ENCODE peak calls at places on chromosome X, in six cellular contexts. R is DMS53; O is GM04504; T is sigmoid colon; F is GM12892; W is stimulated activated CD4-positive, alpha-beta T cell treated with anti-CD3 and anti-CD28 coated beads, Interleukin-15, amount 100 ng/mL, for 24 hours. H is an unnamed sample.

GRCh38 chrX:23616361-23616760 is 50.9 kb upstream of the PRDX4 start:
- DNase-seq in F (no peak), W (no peak), T (no peak), O (peak), R (peak), H (peak)

GRCh38 chrX:150051096-150051495 is 112.8 kb upstream of the EOLA2 start:
- DNase-seq in F (no peak), W (no peak), T (no peak), R (peak), O (no peak), H (no peak)

GRCh38 chrX:18639280-18639679 is 32.6 kb downstream of the RS1 start:
- DNase-seq in O (no peak), T (no peak), F (no peak), W (no peak), R (no peak), H (peak)

GRCh38 chrX:4091046-4091760 is 377.8 kb upstream of the PRKX start:
- DNase-seq in O (no peak), R (no peak), F (no peak), T (no peak), W (no peak), H (no peak)

GRCh38 chrX:384861-385260 is 1.8 kb downstream of the PPP2R3B start:
- DNase-seq in F (no peak), W (no peak), R (no peak), T (no peak), O (no peak), H (no peak)

GRCh38 chrX:126164689-126165400 is 1.2 kb downstream of the DCAF12L2 start:
- DNase-seq in T (no peak), R (peak), F (no peak), W (no peak), O (no peak), H (no peak)

GRCh38 chrX:101160001-101160400 is 59.6 kb upstream of the DRP2 start:
- DNase-seq in R (no peak), F (no peak), T (no peak), O (peak), W (no peak), H (no peak)

GRCh38 chrX:906586-906985 is 276.0 kb downstream of the SHOX start:
- DNase-seq in O (peak), W (no peak), F (no peak), R (no peak), T (no peak), H (no peak)

GRCh38 chrX:142054094-142054493 is 150.4 kb downstream of the MAGEC1 start:
- DNase-seq in R (no peak), O (no peak), F (no peak), T (no peak), W (no peak), H (peak)

GRCh38 chrX:15815779-15816452 is 25.6 kb downstream of the ZRSR2 start:
- DNase-seq in O (no peak), W (peak), T (no peak), R (peak), F (no peak), H (no peak)

GRCh38 chrX:37961118-37961517 is 45.2 kb upstream of the SYTL5 start:
- DNase-seq in W (no peak), T (no peak), O (no peak), R (no peak), F (no peak), H (no peak)